ENCODE peak calls at places on chromosomes 7 and 10, in seven cellular contexts. A is GM23248, K is PC-3, W is GM23338, Q is hepatocyte, D is HCT116, M is neural progenitor cell. B is an unnamed sample. For H3K4me1, the result is how much of the 10 kb centered on the place peaks cover.

GRCh38 chr10:71259815-71260501 is 47.6 kb downstream of the UNC5B start:
- DNase-seq in A (peak), K (no peak), W (no peak), Q (no peak), D (no peak), M (no peak), B (no peak)

GRCh38 chr10:129717816-129718547 is 246.1 kb downstream of the EBF3 start:
- DNase-seq in A (no peak), K (no peak), W (no peak), Q (no peak), D (no peak), M (no peak), B (no peak)

GRCh38 chr10:70811881-70812280 is 3.9 kb upstream of the SGPL1 start:
- DNase-seq in A (no peak), K (no peak), W (no peak), Q (no peak), D (no peak), M (no peak), B (no peak)

GRCh38 chr10:118304521-118304920 is 37.6 kb downstream of the FAM204A start:
- DNase-seq in A (no peak), K (peak), W (no peak), Q (no peak), D (no peak), M (no peak), B (no peak)

GRCh38 chr7:20199015-20199737 is 18.0 kb downstream of the MACC1 start:
- DNase-seq in A (peak), K (peak), W (no peak), Q (peak), D (peak), M (no peak), B (peak)

GRCh38 chr10:53664620-53665019 is 892.0 kb upstream of the MBL2 start:
- DNase-seq in A (no peak), K (peak), W (no peak), Q (peak), D (no peak), M (peak), B (no peak)

GRCh38 chr7:137850586-137850985 is 3.8 kb upstream of the DGKI start:
- DNase-seq in A (peak), K (no peak), W (no peak), Q (no peak), D (no peak), M (no peak), B (no peak)

GRCh38 chr10:97400665-97401454 is at the start of gene RRP12:
- DNase-seq in A (peak), K (peak), W (peak), Q (peak), D (peak), M (peak), B (peak)

GRCh38 chr10:61409132-61409531 is 44.0 kb downstream of the TMEM26 start:
- DNase-seq in A (no peak), K (no peak), W (peak), Q (no peak), D (no peak), M (peak), B (no peak)

GRCh38 chr10:113096111-113097045 is 146.3 kb downstream of the TCF7L2 start:
- DNase-seq in A (peak), K (no peak), W (no peak), Q (peak), D (no peak), M (no peak), B (no peak)

GRCh38 chr10:70255329-70256299 is 22.4 kb upstream of the PPA1 start:
- DNase-seq in A (peak), K (peak), W (peak), Q (no peak), D (peak), M (no peak), B (no peak)

GRCh38 chr7:135204876-135205275 is 6.5 kb downstream of the WDR91 start:
- DNase-seq in A (no peak), K (no peak), W (no peak), Q (no peak), D (no peak), M (no peak), B (no peak)

GRCh38 chr10:18610517-18610916 is 40.9 kb downstream of the NSUN6 start:
- DNase-seq in A (peak), K (peak), W (no peak), Q (peak), D (peak), M (peak), B (no peak)

GRCh38 chr7:22121702-22122474 is 176.2 kb upstream of the CDCA7L start:
- DNase-seq in A (peak), K (no peak), W (no peak), Q (no peak), D (no peak), M (no peak), B (no peak)

GRCh38 chr10:132891994-132892393 is 50.4 kb downstream of the CFAP46 start:
- DNase-seq in A (peak), K (no peak), W (no peak), Q (peak), D (no peak), M (no peak), B (no peak)

GRCh38 chr7:95594185-95594584 is 2.1 kb downstream of the PDK4 start:
- DNase-seq in A (no peak), K (no peak), W (no peak), Q (no peak), D (no peak), M (no peak), B (no peak)

GRCh38 chr7:111076205-111076604 is 14.7 kb upstream of the LRRN3 start:
- DNase-seq in A (peak), K (peak), W (no peak), Q (no peak), D (peak), M (no peak), B (no peak)

GRCh38 chr7:55964802-55965470 is 551 bp downstream of the NIPSNAP2 start:
- DNase-seq in A (peak), K (peak), W (peak), Q (no peak), D (peak), M (peak), B (peak)

GRCh38 chr7:32582036-32582435 is 86.7 kb downstream of the AVL9 start:
- DNase-seq in A (peak), K (no peak), W (no peak), Q (no peak), D (no peak), M (no peak), B (no peak)
- TF ChIP-seq EZH2phosphoT487 in A (no peak), K (no peak), W (no peak), Q (no peak), D (no peak), M (no peak), B (no peak)

GRCh38 chr10:110304394-110304779 is 333 bp downstream of the SMNDC1 start:
- DNase-seq in A (peak), K (no peak), W (no peak), Q (peak), D (no peak), M (peak), B (peak)

GRCh38 chr10:110305767-110306451 is 1.2 kb upstream of the SMNDC1 start:
- DNase-seq in A (peak), K (peak), W (peak), Q (peak), D (peak), M (peak), B (peak)

GRCh38 chr10:110304780-110305421 is at the start of gene SMNDC1:
- DNase-seq in A (peak), K (peak), W (peak), Q (peak), D (peak), M (peak), B (peak)

GRCh38 chr10:110307805-110308204 is 3.1 kb upstream of the SMNDC1 start:
- DNase-seq in A (peak), K (peak), W (no peak), Q (no peak), D (no peak), M (no peak), B (no peak)

DNA sequence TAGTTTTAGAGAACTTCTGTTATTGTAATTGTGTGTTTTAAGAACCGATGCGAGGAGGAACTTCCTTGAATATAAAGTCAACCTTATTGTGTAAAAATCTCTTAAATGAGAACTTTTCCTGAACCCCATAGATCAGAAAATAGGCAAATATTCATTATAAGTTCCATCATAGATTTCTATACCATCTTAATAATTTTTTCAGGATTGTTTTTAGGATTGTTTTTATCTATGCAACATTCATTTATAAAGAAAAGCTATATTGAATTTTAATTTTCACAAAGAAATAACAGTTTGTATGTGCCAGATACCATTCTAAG is 1.7 kb upstream of the SMNDC1 start:
- DNase-seq in A (no peak), K (no peak), W (no peak), Q (no peak), D (no peak), M (no peak), B (no peak)
- H3K4me1 ChIP-seq in A (under half), K (under half), W (under half), Q (under half), D (under half), M (under half), B (under half)

DNA sequence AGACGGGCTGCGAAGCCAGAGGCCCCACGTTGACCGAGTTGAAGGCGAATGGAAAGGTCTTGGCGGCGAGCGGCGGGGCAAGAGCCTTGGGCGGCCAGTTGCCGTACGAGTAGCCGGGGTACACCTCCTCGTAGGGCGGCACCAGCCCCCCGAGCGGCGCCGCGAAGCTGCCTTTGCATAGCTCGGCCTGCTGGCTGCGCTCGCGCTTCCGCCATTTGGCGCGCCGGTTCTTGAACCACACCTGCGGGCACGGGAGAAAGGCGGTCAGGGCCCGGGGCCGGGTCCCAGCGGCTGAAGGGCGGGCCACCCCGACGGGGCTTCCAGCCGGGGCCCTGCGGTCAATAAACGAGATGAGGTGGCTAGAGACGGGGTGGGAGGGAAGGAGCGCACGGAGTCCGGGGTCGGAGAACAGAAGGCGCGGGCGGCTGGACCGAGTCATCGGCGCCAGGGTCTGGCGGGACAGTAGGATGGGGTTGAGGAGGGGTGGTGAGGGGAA is 4.8 kb downstream of the ELOVL3 start:
- DNase-seq in A (peak), K (no peak), W (peak), Q (peak), D (peak), M (peak), B (peak)
- TF ChIP-seq EZH2 in A (no peak), K (no peak), W (peak), Q (peak), D (no peak), M (peak), B (no peak)

GRCh38 chr7:104700336-104700735 is 313.7 kb upstream of the KMT2E start:
- DNase-seq in A (no peak), K (no peak), W (no peak), Q (no peak), D (no peak), M (no peak), B (no peak)
- TF ChIP-seq EZH2phosphoT487 in A (no peak), K (no peak), W (no peak), Q (no peak), D (no peak), M (no peak), B (no peak)

DNA sequence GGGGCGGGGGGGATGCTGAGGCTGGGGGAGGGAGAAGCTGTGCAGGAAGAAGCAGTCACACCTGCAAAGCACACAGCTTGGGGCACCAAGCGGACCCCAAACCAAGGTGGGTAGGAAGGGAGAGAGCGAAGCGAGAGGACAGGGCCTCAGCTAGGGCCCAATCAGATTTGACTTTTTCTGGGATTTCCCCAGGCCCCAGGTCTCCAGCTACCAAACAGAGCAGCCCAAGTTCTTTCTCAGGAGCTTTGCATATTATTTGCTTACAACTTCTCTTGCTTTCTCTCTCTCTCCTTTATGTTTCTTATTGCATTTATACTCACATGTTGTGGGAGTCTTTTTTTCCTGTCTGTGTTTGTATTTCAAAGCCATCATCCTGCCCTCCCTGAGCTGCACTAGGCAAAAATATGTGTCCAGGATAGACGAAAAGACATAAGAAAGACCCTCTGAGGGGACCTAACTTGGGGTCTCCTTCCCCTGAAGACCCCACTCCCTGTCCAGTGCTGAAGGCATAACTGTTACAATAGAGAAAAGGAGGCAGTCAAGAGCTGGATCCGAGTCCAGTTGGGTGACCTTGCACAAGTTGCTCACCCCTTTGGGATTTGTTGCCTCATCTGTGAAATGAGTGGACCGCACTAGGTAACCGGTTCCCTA is 50.6 kb upstream of the SMNDC1 start:
- DNase-seq in A (no peak), K (no peak), W (no peak), Q (no peak), D (no peak), M (no peak), B (peak)
- H3K4me1 ChIP-seq in A (half or more), K (half or more), W (under half), Q (under half), D (half or more), M (under half), B (half or more)

DNA sequence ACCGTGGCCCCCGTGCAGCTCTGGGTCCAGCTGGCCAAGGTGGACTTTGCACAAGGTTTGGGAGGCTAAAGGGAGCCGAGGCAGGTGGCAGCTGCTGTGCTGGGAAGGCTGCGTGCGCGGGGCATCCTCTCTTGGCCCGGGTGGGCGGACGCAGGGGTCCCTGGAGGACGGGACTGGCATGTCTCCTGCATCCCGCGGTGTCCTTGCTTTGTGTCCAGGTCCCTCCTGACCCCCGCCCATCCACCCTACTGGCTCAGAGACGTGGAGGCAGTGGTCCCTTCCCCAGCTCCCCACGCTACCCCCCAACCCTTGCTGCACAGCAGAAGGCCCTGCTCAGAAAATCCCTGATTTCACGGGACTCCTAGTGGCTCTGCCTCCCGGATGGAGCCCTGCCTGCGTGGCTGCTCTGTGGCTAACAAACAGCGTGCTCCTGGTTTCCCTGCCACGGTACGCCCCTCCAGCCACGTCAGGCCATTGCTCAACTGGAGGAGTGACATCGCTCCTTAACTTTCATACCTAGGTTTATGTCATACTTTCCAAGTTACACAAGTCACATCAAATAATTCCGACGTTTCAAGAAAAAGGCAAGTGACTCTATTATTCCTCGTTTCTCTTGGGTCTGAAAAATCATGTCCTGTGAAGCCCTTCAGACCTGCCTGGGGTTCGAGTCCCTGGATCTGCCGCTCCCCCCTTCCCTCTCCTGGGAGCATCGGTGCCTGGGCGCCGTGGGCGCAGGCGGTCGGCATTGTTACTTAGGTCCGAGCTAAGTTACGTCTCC is 421.9 kb downstream of the DNAJB6 start:
- DNase-seq in A (no peak), K (no peak), W (no peak), Q (no peak), D (no peak), M (no peak), B (no peak)
- TF ChIP-seq EZH2 in A (no peak), K (no peak), W (no peak), Q (no peak), D (no peak), M (no peak), B (no peak)

GRCh38 chr7:74092321-74092963 is 8.8 kb downstream of the LIMK1 start:
- DNase-seq in A (no peak), K (no peak), W (peak), Q (no peak), D (no peak), M (peak), B (no peak)

GRCh38 chr7:74093671-74094223 is 10.1 kb downstream of the LIMK1 start:
- DNase-seq in A (no peak), K (no peak), W (peak), Q (no peak), D (no peak), M (no peak), B (no peak)

GRCh38 chr7:74097937-74098614 is 14.5 kb downstream of the LIMK1 start:
- DNase-seq in A (peak), K (peak), W (no peak), Q (peak), D (no peak), M (no peak), B (no peak)

GRCh38 chr7:74092964-74093339 is 9.3 kb downstream of the LIMK1 start:
- DNase-seq in A (peak), K (no peak), W (peak), Q (no peak), D (no peak), M (no peak), B (no peak)

GRCh38 chr7:74094224-74095095 is 10.9 kb downstream of the LIMK1 start:
- DNase-seq in A (peak), K (peak), W (peak), Q (peak), D (peak), M (peak), B (no peak)
- TF ChIP-seq EZH2phosphoT487 in A (no peak), K (no peak), W (no peak), Q (no peak), D (no peak), M (no peak), B (no peak)

DNA sequence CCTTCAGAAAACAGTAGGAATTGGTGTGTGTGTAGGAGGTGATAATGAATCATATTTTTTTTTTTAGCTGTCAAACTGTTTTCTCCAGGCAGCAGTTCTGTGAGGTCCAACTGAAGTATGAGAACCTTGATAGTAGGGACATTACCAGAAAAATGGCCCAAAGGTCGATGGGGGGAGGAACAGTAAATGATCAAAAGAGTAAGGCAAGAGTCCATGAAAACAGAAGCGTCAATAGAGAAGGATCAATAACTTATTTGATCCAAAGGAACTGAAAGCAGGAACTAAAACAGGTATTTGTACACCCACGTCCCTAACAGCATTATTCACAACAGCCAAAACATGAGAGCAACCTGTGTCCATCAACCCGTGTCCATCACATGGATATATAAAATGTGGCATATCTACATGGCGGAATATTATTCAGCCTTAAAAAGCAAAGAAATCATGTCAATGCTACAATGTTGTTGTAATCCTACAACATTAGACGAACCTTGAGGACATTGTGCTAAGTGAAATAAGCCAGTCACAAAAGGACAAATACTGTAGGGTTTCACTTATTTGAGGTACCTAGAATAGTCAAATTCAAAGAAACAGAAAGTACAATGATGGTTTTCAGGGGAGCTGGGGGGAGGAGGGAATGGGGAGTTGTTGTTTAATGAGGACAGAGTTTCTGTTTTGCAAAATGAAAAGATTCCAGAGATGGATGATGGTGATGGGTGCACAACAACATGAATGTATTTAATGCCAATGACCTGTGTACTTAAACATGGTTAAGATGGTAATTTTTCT is 214.0 kb upstream of the KLF14 start:
- DNase-seq in A (no peak), K (no peak), W (no peak), Q (no peak), D (no peak), M (no peak), B (peak)
- H3K4me1 ChIP-seq in A (under half), K (under half), W (under half), Q (under half), D (half or more), M (under half), B (under half)

B was measured in MM.1S.